ENCODE peak calls at places on chromosomes 4 and X, in nine cellular contexts. S, E, Z, B, V, X, O, J and L are unnamed samples.

GRCh38 chr4:146478009-146478408 is 43.7 kb downstream of the SLC10A7 start:
- DNase-seq in E (no peak), J (no peak), V (no peak), S (no peak), X (no peak), O (no peak), Z (no peak), B (no peak), L (no peak)

GRCh38 chr4:19807505-19807904 is 444.2 kb upstream of the SLIT2 start:
- DNase-seq in V (no peak), B (no peak), O (no peak), J (no peak), E (no peak), X (peak; percentile 51), Z (no peak), S (no peak), L (peak; percentile 94)

GRCh38 chr4:115234405-115235093 is 121.1 kb upstream of the NDST4 start:
- DNase-seq in O (peak; percentile 16), V (peak; percentile 1), B (peak; percentile 8), E (peak; percentile 25), J (no peak), X (peak; percentile 54), S (no peak), Z (no peak), L (no peak)

GRCh38 chr4:2545321-2546013 is 9.0 kb downstream of the FAM193A start:
- DNase-seq in J (no peak), X (no peak), O (no peak), Z (no peak), V (no peak), S (no peak), E (no peak), B (no peak), L (no peak)

GRCh38 chr4:10083861-10084641 is 32.5 kb downstream of the WDR1 start:
- DNase-seq in S (no peak), J (peak; percentile 62), X (no peak), Z (peak; percentile 46), V (no peak), O (no peak), E (no peak), B (no peak), L (no peak)

GRCh38 chr4:3323071-3323481 is 30.3 kb downstream of the RGS12 start:
- DNase-seq in S (no peak), Z (peak; percentile 23), O (no peak), J (peak; percentile 40), V (no peak), X (no peak), B (no peak), E (no peak), L (no peak)

GRCh38 chrX:134396174-134396573 is 63.8 kb upstream of the HPRT1 start:
- DNase-seq in V (no peak), O (no peak), B (no peak), X (peak; percentile 54), Z (no peak), J (no peak), S (no peak), E (peak; percentile 34), L (peak; percentile 13)

GRCh38 chr4:151347891-151348290 is 22.5 kb upstream of the SH3D19 start:
- DNase-seq in X (no peak), V (no peak), S (no peak), B (no peak), J (no peak), O (no peak), Z (no peak), E (no peak), L (no peak)

GRCh38 chr4:20624783-20625364 is 75.4 kb upstream of the PACRGL start:
- DNase-seq in S (no peak), O (no peak), J (no peak), E (no peak), Z (no peak), B (no peak), X (peak; percentile 59), V (no peak), L (peak; percentile 32)

GRCh38 chr4:152074573-152074972 is 313.8 kb upstream of the GATB start:
- DNase-seq in B (no peak), X (no peak), J (no peak), E (no peak), S (no peak), O (no peak), Z (no peak), V (no peak), L (no peak)

GRCh38 chr4:15689540-15689939 is 7.9 kb downstream of the FAM200B start:
- DNase-seq in X (no peak), J (no peak), B (no peak), V (no peak), O (no peak), S (no peak), Z (no peak), E (no peak), L (no peak)

GRCh38 chr4:95165926-95166524 is 382.7 kb downstream of the UNC5C start:
- DNase-seq in V (peak; percentile 45), S (no peak), E (peak; percentile 50), X (peak; percentile 85), Z (no peak), B (peak; percentile 14), O (peak; percentile 57), J (no peak), L (peak; percentile 74)

GRCh38 chr4:27128431-27128830 is 267.8 kb downstream of the STIM2 start:
- DNase-seq in X (no peak), E (no peak), S (no peak), O (no peak), B (no peak), Z (no peak), J (no peak), V (no peak), L (no peak)

GRCh38 chr4:106315476-106315967 is 487 bp downstream of the TBCK start:
- DNase-seq in S (no peak), E (peak; percentile 21), O (no peak), X (no peak), J (no peak), V (no peak), Z (no peak), B (peak; percentile 41), L (peak; percentile 57)